ENCODE peak calls at places on chromosomes 4 and X, in six cellular contexts. I is amniotic epithelial cell, Y is NCI-H1092 treated with DMSO at 0.1 percent for 48 hours, R is HFFc6, S is hepatocyte, T is GOT3. W is an unnamed sample.

GRCh38 chr4:32841217-32841616 is 2121.0 kb downstream of the PCDH7 start:
- DNase-seq in I (no peak), T (no peak), S (peak; percentile 11), Y (no peak), R (no peak), W (no peak)

GRCh38 chr4:110208419-110208818 is 10.0 kb upstream of the ELOVL6 start:
- DNase-seq in I (peak; percentile 62), Y (no peak), S (no peak), R (no peak), T (no peak), W (no peak)

GRCh38 chr4:87934973-87935372 is 40.5 kb upstream of the SPP1 start:
- DNase-seq in R (no peak), I (no peak), S (no peak), T (no peak), Y (no peak), W (no peak)

GRCh38 chrX:46903458-46904242 is 8.6 kb upstream of the JADE3 start:
- DNase-seq in T (peak; percentile 9), S (peak; percentile 81), I (peak; percentile 72), R (peak; percentile 60), Y (peak; percentile 93), W (peak; percentile 38)

GRCh38 chr4:107619065-107619464 is 101.0 kb downstream of the PAPSS1 start:
- DNase-seq in R (peak; percentile 93), T (no peak), I (peak; percentile 82), S (peak; percentile 17), Y (no peak), W (no peak)

GRCh38 chr4:20418865-20419451 is 167.3 kb downstream of the SLIT2 start:
- DNase-seq in T (no peak), S (peak; percentile 47), Y (peak; percentile 32), R (peak; percentile 51), I (peak; percentile 80), W (peak; percentile 16)

GRCh38 chrX:149950681-149951080 is 12.4 kb upstream of the EOLA2 start:
- DNase-seq in Y (peak; percentile 5), I (peak; percentile 43), S (peak; percentile 35), R (peak; percentile 55), T (no peak), W (peak; percentile 11)

GRCh38 chr4:57023104-57023503 is 44.4 kb downstream of the POLR2B start:
- DNase-seq in I (peak; percentile 96), S (no peak), R (peak; percentile 96), T (no peak), Y (no peak), W (no peak)

GRCh38 chr4:84965558-84966381 is 720 bp downstream of the WDFY3 start:
- DNase-seq in T (no peak), I (peak; percentile 29), Y (peak; percentile 56), S (peak; percentile 82), R (no peak), W (peak; percentile 56)

GRCh38 chr4:181030961-181031360 is 1212.2 kb upstream of the TENM3 start:
- DNase-seq in I (no peak), T (no peak), S (no peak), R (no peak), Y (no peak), W (no peak)

GRCh38 chrX:93580634-93581033 is 92.7 kb downstream of the NAP1L3 start:
- DNase-seq in Y (no peak), I (no peak), T (no peak), S (no peak), R (no peak), W (no peak)

GRCh38 chrX:137166591-137166990 is 132.8 kb upstream of the GPR101 start:
- DNase-seq in Y (peak; percentile 6), I (no peak), R (no peak), T (no peak), S (peak; percentile 9), W (no peak)

GRCh38 chr4:188439641-188440311 is 300.5 kb downstream of the TRIML1 start:
- DNase-seq in I (no peak), S (no peak), R (no peak), T (no peak), Y (peak; percentile 96), W (no peak)

GRCh38 chr4:107519057-107519456 is 201.0 kb downstream of the PAPSS1 start:
- DNase-seq in R (peak; percentile 9), T (no peak), S (peak; percentile 60), I (peak; percentile 50), Y (no peak), W (no peak)

GRCh38 chrX:103428525-103428924 is 52.2 kb downstream of the BEX3 start:
- DNase-seq in R (no peak), Y (no peak), S (no peak), I (no peak), T (no peak), W (no peak)

GRCh38 chrX:154471870-154472684 is 7.0 kb downstream of the LAGE3 start:
- DNase-seq in R (no peak), Y (no peak), S (no peak), T (no peak), I (no peak), W (no peak)

GRCh38 chr4:138636791-138637190 is 378.8 kb upstream of the NOCT start:
- DNase-seq in Y (peak; percentile 57), R (no peak), I (no peak), T (no peak), S (no peak), W (no peak)

GRCh38 chr4:145679991-145680455 is at the start of gene C4orf51:
- DNase-seq in T (no peak), I (peak; percentile 93), Y (peak; percentile 62), R (peak; percentile 40), S (peak; percentile 62), W (peak; percentile 63)

GRCh38 chrX:132092439-132093065 is 35.3 kb downstream of the FRMD7 start:
- DNase-seq in R (peak; percentile 46), T (no peak), Y (peak; percentile 50), I (peak; percentile 62), S (peak; percentile 68), W (no peak)

GRCh38 chr4:140116442-140117104 is 37.4 kb downstream of the MAML3 start:
- DNase-seq in Y (no peak), I (no peak), S (no peak), R (peak; percentile 42), T (no peak), W (no peak)

GRCh38 chr4:152734699-152735050 is 44.9 kb downstream of the TIGD4 start:
- DNase-seq in Y (no peak), R (no peak), I (no peak), S (no peak), T (no peak), W (no peak)

GRCh38 chr4:53421791-53422190 is 44.4 kb downstream of the FIP1L1 start:
- DNase-seq in Y (no peak), S (no peak), I (no peak), T (no peak), R (no peak), W (no peak)

GRCh38 chrX:78456909-78457308 is 129.5 kb upstream of the CYSLTR1 start:
- DNase-seq in S (no peak), Y (no peak), R (no peak), I (no peak), T (no peak), W (no peak)

GRCh38 chr4:78949735-78950134 is 10.5 kb upstream of the PAQR3 start:
- DNase-seq in T (no peak), I (no peak), Y (no peak), S (no peak), R (no peak), W (no peak)

GRCh38 chr4:180190382-180190781 is 2052.8 kb upstream of the TENM3 start:
- DNase-seq in Y (no peak), T (no peak), I (no peak), R (no peak), S (no peak), W (no peak)

GRCh38 chrX:69123481-69123880 is 41.8 kb downstream of the PJA1 start:
- DNase-seq in Y (no peak), I (no peak), T (no peak), S (no peak), R (no peak), W (no peak)

GRCh38 chr4:56995525-56995924 is 16.8 kb downstream of the POLR2B start:
- DNase-seq in R (peak; percentile 55), S (peak; percentile 60), T (no peak), I (peak; percentile 96), Y (peak; percentile 67), W (no peak)

GRCh38 chr4:2180410-2180809 is 61.5 kb downstream of the HAUS3 start:
- DNase-seq in I (no peak), S (no peak), Y (no peak), T (no peak), R (no peak), W (no peak)

GRCh38 chrX:135737361-135738071 is 24.1 kb downstream of the CT45A1 start:
- DNase-seq in I (no peak), Y (no peak), T (no peak), S (no peak), R (no peak), W (no peak)

GRCh38 chrX:148259990-148260389 is 240.4 kb upstream of the AFF2 start:
- DNase-seq in Y (no peak), T (no peak), I (no peak), S (no peak), R (no peak), W (no peak)

GRCh38 chr4:106034205-106034604 is 138.9 kb downstream of the NPNT start:
- DNase-seq in Y (no peak), T (no peak), I (peak; percentile 88), R (peak; percentile 23), S (no peak), W (no peak)

GRCh38 chrX:41737065-41737464 is 13.1 kb downstream of the GPR82 start:
- DNase-seq in Y (no peak), T (no peak), I (no peak), S (no peak), R (no peak), W (no peak)

W was measured in DMS79 treated with DMSO at 0.1 percent for 48 hours.